ENCODE peak calls at places on chromosome 11, in five cellular contexts. One of them, this sample, is unnamed.

GRCh38 chr11:72589802-72590761 is 84.1 kb downstream of the PDE2A start:
- DNase-seq in kidney tubule cell: peak; percentile 55
- DNase-seq in mesendoderm: peak; percentile 88
- DNase-seq in endothelial cell of umbilical vein: peak; percentile 35
- DNase-seq in stromal cell of bone marrow: no peak
- DNase-seq in this sample: no peak

GRCh38 chr11:42315267-42315666 is 855.8 kb upstream of the LRRC4C start:
- DNase-seq in kidney tubule cell: peak; percentile 12
- DNase-seq in endothelial cell of umbilical vein: peak; percentile 93
- DNase-seq in stromal cell of bone marrow: no peak
- DNase-seq in mesendoderm: no peak
- DNase-seq in this sample: peak; percentile 14

GRCh38 chr11:63537293-63538101 is 889 bp downstream of the PLAAT4 start:
- DNase-seq in endothelial cell of umbilical vein: peak; percentile 8
- DNase-seq in stromal cell of bone marrow: peak; percentile 70
- DNase-seq in mesendoderm: no peak
- DNase-seq in kidney tubule cell: peak; percentile 28
- DNase-seq in this sample: no peak

GRCh38 chr11:46381836-46382643 is 571 bp downstream of the MDK start:
- DNase-seq in kidney tubule cell: no peak
- DNase-seq in endothelial cell of umbilical vein: peak; percentile 52
- DNase-seq in mesendoderm: peak; percentile 73
- DNase-seq in stromal cell of bone marrow: no peak
- DNase-seq in this sample: peak; percentile 48

GRCh38 chr11:7573193-7573557 is 59.4 kb downstream of the PPFIBP2 start:
- DNase-seq in mesendoderm: no peak
- DNase-seq in stromal cell of bone marrow: no peak
- DNase-seq in kidney tubule cell: no peak
- DNase-seq in endothelial cell of umbilical vein: no peak
- DNase-seq in this sample: no peak

GRCh38 chr11:59172345-59173079 is 580 bp downstream of the DTX4 start:
- DNase-seq in mesendoderm: peak; percentile 50
- DNase-seq in stromal cell of bone marrow: no peak
- DNase-seq in endothelial cell of umbilical vein: no peak
- DNase-seq in kidney tubule cell: peak; percentile 37
- DNase-seq in this sample: peak; percentile 8

GRCh38 chr11:69978841-69979614 is 99.1 kb upstream of the ANO1 start:
- DNase-seq in kidney tubule cell: no peak
- DNase-seq in stromal cell of bone marrow: no peak
- DNase-seq in mesendoderm: no peak
- DNase-seq in endothelial cell of umbilical vein: peak; percentile 60
- DNase-seq in this sample: no peak

GRCh38 chr11:69207165-69207889 is 51.6 kb downstream of the SMIM38 start:
- DNase-seq in kidney tubule cell: no peak
- DNase-seq in mesendoderm: no peak
- DNase-seq in endothelial cell of umbilical vein: no peak
- DNase-seq in stromal cell of bone marrow: no peak
- DNase-seq in this sample: no peak

GRCh38 chr11:133501643-133502535 is 30.4 kb downstream of the OPCML start:
- DNase-seq in mesendoderm: peak; percentile 30
- DNase-seq in kidney tubule cell: no peak
- DNase-seq in endothelial cell of umbilical vein: no peak
- DNase-seq in stromal cell of bone marrow: no peak
- DNase-seq in this sample: no peak

GRCh38 chr11:27705873-27706820 is 5.9 kb upstream of the BDNF start:
- DNase-seq in kidney tubule cell: peak; percentile 51
- DNase-seq in mesendoderm: peak; percentile 49
- DNase-seq in endothelial cell of umbilical vein: peak; percentile 6
- DNase-seq in stromal cell of bone marrow: no peak
- DNase-seq in this sample: peak; percentile 55

GRCh38 chr11:47899801-47900200 is 51.7 kb upstream of the NUP160 start:
- DNase-seq in stromal cell of bone marrow: no peak
- DNase-seq in endothelial cell of umbilical vein: no peak
- DNase-seq in mesendoderm: no peak
- DNase-seq in kidney tubule cell: no peak
- DNase-seq in this sample: no peak

GRCh38 chr11:58506935-58507334 is 970 bp downstream of the OR5B21 start:
- DNase-seq in mesendoderm: no peak
- DNase-seq in kidney tubule cell: no peak
- DNase-seq in endothelial cell of umbilical vein: no peak
- DNase-seq in stromal cell of bone marrow: no peak
- DNase-seq in this sample: no peak

GRCh38 chr11:10979529-10979928 is 121.7 kb upstream of the ZBED5 start:
- DNase-seq in stromal cell of bone marrow: no peak
- DNase-seq in mesendoderm: no peak
- DNase-seq in endothelial cell of umbilical vein: no peak
- DNase-seq in kidney tubule cell: no peak
- DNase-seq in this sample: no peak

GRCh38 chr11:44823006-44823405 is 96.2 kb downstream of the TSPAN18 start:
- DNase-seq in stromal cell of bone marrow: no peak
- DNase-seq in kidney tubule cell: no peak
- DNase-seq in endothelial cell of umbilical vein: no peak
- DNase-seq in mesendoderm: peak; percentile 49
- DNase-seq in this sample: no peak

GRCh38 chr11:25547293-25547692 is 784.6 kb upstream of the ANO3 start:
- DNase-seq in mesendoderm: no peak
- DNase-seq in stromal cell of bone marrow: no peak
- DNase-seq in endothelial cell of umbilical vein: no peak
- DNase-seq in kidney tubule cell: no peak
- DNase-seq in this sample: no peak

GRCh38 chr11:14537134-14537599 is 17.0 kb upstream of the PSMA1 start:
- DNase-seq in endothelial cell of umbilical vein: peak; percentile 60
- DNase-seq in stromal cell of bone marrow: no peak
- DNase-seq in mesendoderm: peak; percentile 46
- DNase-seq in kidney tubule cell: peak; percentile 26
- DNase-seq in this sample: peak; percentile 59

GRCh38 chr11:70733327-70734325 is 335.3 kb downstream of the CTTN start:
- DNase-seq in mesendoderm: no peak
- DNase-seq in stromal cell of bone marrow: no peak
- DNase-seq in endothelial cell of umbilical vein: no peak
- DNase-seq in kidney tubule cell: no peak
- DNase-seq in this sample: no peak

This sample was measured in RKO.